ENCODE peak calls at places on chromosomes 11 and 22, in six cellular contexts. Y, J, N, D, V and I are unnamed samples.

GRCh38 chr11:36296925-36297604 is 977 bp downstream of the PRR5L start:
- DNase-seq in N (no peak), D (no peak), V (no peak), J (no peak), Y (no peak), I (no peak)

GRCh38 chr11:124812876-124813275 is 12.7 kb upstream of the MSANTD2 start:
- DNase-seq in Y (no peak), N (no peak), D (no peak), J (no peak), V (no peak), I (no peak)

GRCh38 chr11:127195791-127196190 is 195.2 kb upstream of the KIRREL3 start:
- DNase-seq in N (no peak), J (no peak), Y (no peak), D (no peak), V (no peak), I (no peak)

GRCh38 chr11:122046846-122047245 is 69.2 kb downstream of the BLID start:
- DNase-seq in D (no peak), Y (no peak), N (no peak), J (no peak), V (no peak), I (no peak)

GRCh38 chr11:72223615-72224586 is 666 bp upstream of the INPPL1 start:
- DNase-seq in Y (peak; percentile 8), N (peak; percentile 66), D (peak; percentile 84), V (peak; percentile 84), J (peak; percentile 82), I (peak; percentile 62)

GRCh38 chr11:57376095-57376812 is 4.7 kb downstream of the PRG3 start:
- DNase-seq in D (no peak), J (no peak), V (no peak), Y (no peak), N (no peak), I (no peak)

GRCh38 chr11:122398167-122398566 is 257.4 kb upstream of the UBASH3B start:
- DNase-seq in V (no peak), Y (no peak), J (no peak), D (no peak), N (no peak), I (no peak)

GRCh38 chr22:30291334-30291892 is 2.1 kb upstream of the CASTOR1 start:
- DNase-seq in Y (no peak), D (no peak), N (no peak), J (no peak), V (no peak), I (no peak)

GRCh38 chr22:28030442-28030841 is 111.4 kb upstream of the PITPNB start:
- DNase-seq in N (no peak), D (no peak), Y (no peak), J (no peak), V (no peak), I (no peak)

GRCh38 chr11:120675171-120675570 is 163.6 kb downstream of the GRIK4 start:
- DNase-seq in N (no peak), D (no peak), V (no peak), J (no peak), Y (no peak), I (no peak)

GRCh38 chr11:2077061-2077802 is 62.0 kb downstream of the IGF2 start:
- DNase-seq in Y (no peak), D (no peak), J (no peak), N (no peak), V (no peak), I (no peak)

GRCh38 chr11:61545341-61545740 is 35.5 kb downstream of the SYT7 start:
- DNase-seq in V (no peak), N (no peak), Y (peak; percentile 22), D (no peak), J (no peak), I (no peak)

GRCh38 chr11:68682531-68682931 is 1.8 kb upstream of the GAL start:
- DNase-seq in J (no peak), Y (no peak), N (peak; percentile 12), V (no peak), D (no peak), I (no peak)

GRCh38 chr11:45922425-45923082 is at the start of gene LARGE2:
- DNase-seq in N (no peak), V (peak; percentile 72), J (no peak), D (peak; percentile 94), Y (no peak), I (peak; percentile 16)

GRCh38 chr11:114773541-114774338 is 95.4 kb downstream of the NXPE2 start:
- DNase-seq in J (no peak), N (no peak), D (no peak), V (no peak), Y (no peak), I (no peak)

GRCh38 chr22:29690481-29690880 is 29.3 kb upstream of the CABP7 start:
- DNase-seq in V (no peak), N (no peak), J (no peak), Y (no peak), D (no peak), I (no peak)

GRCh38 chr22:22684605-22685561 is 40.5 kb downstream of the GGTLC2 start:
- DNase-seq in D (peak; percentile 55), V (no peak), N (peak; percentile 38), Y (no peak), J (no peak), I (no peak)

GRCh38 chr11:132685174-132685611 is 847.1 kb downstream of the OPCML start:
- DNase-seq in Y (no peak), D (no peak), V (no peak), J (peak; percentile 30), N (no peak), I (no peak)

GRCh38 chr11:100855466-100856067 is 168.5 kb downstream of the ARHGAP42 start:
- DNase-seq in D (no peak), Y (peak; percentile 52), J (no peak), V (peak; percentile 65), N (no peak), I (no peak)

GRCh38 chr11:34825670-34826383 is 90.4 kb downstream of the APIP start:
- DNase-seq in N (no peak), D (no peak), J (no peak), Y (peak; percentile 54), V (no peak), I (no peak)

GRCh38 chr11:34823197-34823596 is 93.0 kb downstream of the APIP start:
- DNase-seq in D (no peak), Y (no peak), V (no peak), N (no peak), J (no peak), I (no peak)

GRCh38 chr11:34825315-34825669 is 90.9 kb downstream of the APIP start:
- DNase-seq in N (no peak), J (no peak), D (no peak), Y (peak; percentile 23), V (no peak), I (no peak)

GRCh38 chr11:34824425-34824824 is 91.8 kb downstream of the APIP start:
- DNase-seq in D (no peak), J (no peak), V (no peak), Y (no peak), N (no peak), I (no peak)

DNA sequence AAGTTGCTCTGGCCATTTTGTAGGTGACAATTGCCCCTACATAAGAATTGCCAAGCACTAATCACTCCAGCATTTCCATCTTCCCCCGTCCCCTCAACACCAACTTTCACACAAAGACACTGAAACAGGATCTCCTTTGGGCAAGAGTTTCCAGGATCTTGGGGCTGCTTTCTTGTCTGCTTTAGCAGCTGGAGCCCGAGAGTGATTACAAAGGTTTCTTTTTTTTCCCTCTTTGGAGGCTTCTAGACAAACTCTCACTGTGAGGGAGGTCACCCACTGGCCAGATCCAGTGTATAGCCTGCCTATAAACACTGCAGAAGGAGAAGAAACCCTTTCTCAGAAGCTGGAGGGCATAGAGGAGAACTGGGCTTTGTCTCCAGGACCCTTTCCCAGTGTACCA is 92.5 kb downstream of the APIP start:
- DNase-seq in D (no peak), Y (no peak), N (no peak), V (no peak), J (no peak), I (no peak)
- TF ChIP-seq CTCF in D (no peak), Y (no peak), N (no peak), V (no peak), J (no peak), I (no peak)

GRCh38 chr22:42905702-42906183 is 48.7 kb upstream of the ARFGAP3 start:
- DNase-seq in N (no peak), V (no peak), Y (no peak), D (peak; percentile 99), J (peak; percentile 72), I (no peak)

GRCh38 chr22:42905217-42905616 is 48.1 kb upstream of the ARFGAP3 start:
- DNase-seq in Y (no peak), V (no peak), J (peak; percentile 45), N (no peak), D (peak; percentile 86), I (no peak)

GRCh38 chr22:42902875-42903510 is 45.9 kb upstream of the ARFGAP3 start:
- DNase-seq in J (no peak), V (peak; percentile 41), D (no peak), N (no peak), Y (no peak), I (no peak)

GRCh38 chr22:42904049-42904448 is 47.0 kb upstream of the ARFGAP3 start:
- DNase-seq in D (no peak), Y (no peak), V (no peak), N (no peak), J (peak; percentile 19), I (no peak)

GRCh38 chr22:42901790-42902508 is 44.9 kb upstream of the ARFGAP3 start:
- DNase-seq in V (no peak), N (no peak), Y (no peak), D (no peak), J (peak; percentile 86), I (no peak)
- TF ChIP-seq CTCF in V (peak; percentile 24), N (peak; percentile 52), Y (no peak), D (no peak), J (no peak), I (peak; percentile 25)

GRCh38 chr22:33389927-33390326 is 331.7 kb upstream of the SYN3 start:
- DNase-seq in N (no peak), J (no peak), V (no peak), D (no peak), Y (no peak), I (no peak)

GRCh38 chr22:33385611-33386010 is 327.4 kb upstream of the SYN3 start:
- DNase-seq in D (no peak), N (no peak), J (no peak), Y (no peak), V (no peak), I (no peak)

GRCh38 chr22:33381531-33382406 is 323.6 kb upstream of the SYN3 start:
- DNase-seq in V (no peak), J (no peak), D (no peak), N (no peak), Y (no peak), I (no peak)

GRCh38 chr22:33382427-33382826 is 324.2 kb upstream of the SYN3 start:
- DNase-seq in V (no peak), D (no peak), J (no peak), Y (no peak), N (no peak), I (no peak)

GRCh38 chr22:33386270-33386669 is 328.1 kb upstream of the SYN3 start:
- DNase-seq in D (no peak), J (no peak), V (no peak), N (no peak), Y (no peak), I (no peak)
- TF ChIP-seq CTCF in D (no peak), J (no peak), V (no peak), N (no peak), Y (no peak), I (no peak)

DNA sequence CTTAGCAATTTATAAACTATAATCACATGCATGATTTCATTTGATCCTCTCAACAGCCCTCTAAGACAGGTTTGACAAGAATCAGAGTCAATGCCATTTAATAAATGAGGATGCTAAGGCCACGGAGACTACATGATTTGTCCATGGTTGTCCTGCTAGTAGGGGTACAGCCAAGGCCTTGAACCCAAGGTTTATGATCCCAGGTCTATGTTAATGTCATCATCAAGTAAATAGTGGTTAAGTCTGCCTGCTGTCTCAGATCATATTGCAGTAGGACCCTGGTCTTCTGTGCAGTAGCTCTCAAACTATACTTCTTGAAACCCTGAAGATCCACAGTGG is 17.7 kb upstream of the SYTL2 start:
- DNase-seq in N (no peak), J (no peak), V (no peak), Y (no peak), D (no peak), I (no peak)
- TF ChIP-seq CTCF in N (no peak), J (no peak), V (no peak), Y (no peak), D (no peak), I (no peak)